ENCODE peak calls at places on chromosomes 7 and 10, in ten cellular contexts. One of them, this sample, is unnamed. For H3K4me1 and H3K9me3, the result is how much of the 10 kb centered on the place peaks cover.

GRCh38 chr10:59575269-59575668 is 134.4 kb downstream of the SLC16A9 start:
- DNase-seq in esophagus squamous epithelium: no peak
- DNase-seq in CD8-positive, alpha-beta T cell: no peak
- DNase-seq in Caco-2: no peak
- DNase-seq in A549: no peak
- DNase-seq in spleen: no peak
- DNase-seq in transverse colon: no peak
- DNase-seq in CD8-positive, alpha-beta memory T cell: no peak
- DNase-seq in mesenchymal stem cell: no peak
- DNase-seq in IMR-90: no peak
- DNase-seq in this sample: no peak

GRCh38 chr7:133434246-133434865 is 181.5 kb downstream of the EXOC4 start:
- DNase-seq in esophagus squamous epithelium: no peak
- DNase-seq in CD8-positive, alpha-beta T cell: no peak
- DNase-seq in Caco-2: peak
- DNase-seq in A549: peak
- DNase-seq in spleen: no peak
- DNase-seq in transverse colon: no peak
- DNase-seq in CD8-positive, alpha-beta memory T cell: no peak
- DNase-seq in mesenchymal stem cell: peak
- DNase-seq in IMR-90: peak
- DNase-seq in this sample: no peak

GRCh38 chr7:36775061-36775631 is 50.9 kb upstream of the AOAH start:
- DNase-seq in esophagus squamous epithelium: no peak
- DNase-seq in CD8-positive, alpha-beta T cell: no peak
- DNase-seq in Caco-2: no peak
- DNase-seq in A549: no peak
- DNase-seq in spleen: no peak
- DNase-seq in transverse colon: no peak
- DNase-seq in CD8-positive, alpha-beta memory T cell: no peak
- DNase-seq in mesenchymal stem cell: no peak
- DNase-seq in IMR-90: no peak
- DNase-seq in this sample: no peak

GRCh38 chr10:44466236-44466635 is 81.3 kb upstream of the CXCL12 start:
- DNase-seq in esophagus squamous epithelium: no peak
- DNase-seq in CD8-positive, alpha-beta T cell: no peak
- DNase-seq in Caco-2: no peak
- DNase-seq in A549: no peak
- DNase-seq in spleen: no peak
- DNase-seq in transverse colon: no peak
- DNase-seq in CD8-positive, alpha-beta memory T cell: no peak
- DNase-seq in mesenchymal stem cell: peak
- DNase-seq in IMR-90: peak
- DNase-seq in this sample: no peak

GRCh38 chr10:72800000-72800740 is 93.4 kb upstream of the OIT3 start:
- DNase-seq in esophagus squamous epithelium: no peak
- DNase-seq in CD8-positive, alpha-beta T cell: no peak
- DNase-seq in Caco-2: peak
- DNase-seq in A549: no peak
- DNase-seq in spleen: no peak
- DNase-seq in transverse colon: no peak
- DNase-seq in CD8-positive, alpha-beta memory T cell: no peak
- DNase-seq in mesenchymal stem cell: no peak
- DNase-seq in IMR-90: peak
- DNase-seq in this sample: no peak

GRCh38 chr7:70134029-70134445 is 535.8 kb downstream of the AUTS2 start:
- DNase-seq in esophagus squamous epithelium: no peak
- DNase-seq in CD8-positive, alpha-beta T cell: no peak
- DNase-seq in Caco-2: no peak
- DNase-seq in A549: no peak
- DNase-seq in spleen: no peak
- DNase-seq in transverse colon: no peak
- DNase-seq in CD8-positive, alpha-beta memory T cell: no peak
- DNase-seq in mesenchymal stem cell: no peak
- DNase-seq in IMR-90: no peak
- DNase-seq in this sample: no peak

GRCh38 chr7:133795061-133795460 is 332.1 kb upstream of the LRGUK start:
- DNase-seq in esophagus squamous epithelium: no peak
- DNase-seq in CD8-positive, alpha-beta T cell: no peak
- DNase-seq in Caco-2: no peak
- DNase-seq in A549: no peak
- DNase-seq in spleen: no peak
- DNase-seq in transverse colon: no peak
- DNase-seq in CD8-positive, alpha-beta memory T cell: no peak
- DNase-seq in mesenchymal stem cell: no peak
- DNase-seq in IMR-90: no peak
- DNase-seq in this sample: no peak

GRCh38 chr10:100897976-100898375 is 14.8 kb upstream of the SLF2 start:
- DNase-seq in esophagus squamous epithelium: no peak
- DNase-seq in CD8-positive, alpha-beta T cell: no peak
- DNase-seq in Caco-2: no peak
- DNase-seq in A549: no peak
- DNase-seq in spleen: no peak
- DNase-seq in transverse colon: no peak
- DNase-seq in CD8-positive, alpha-beta memory T cell: no peak
- DNase-seq in mesenchymal stem cell: no peak
- DNase-seq in IMR-90: no peak
- DNase-seq in this sample: no peak

GRCh38 chr7:2523941-2524807 is 4.6 kb downstream of the LFNG start:
- DNase-seq in esophagus squamous epithelium: no peak
- DNase-seq in CD8-positive, alpha-beta T cell: no peak
- DNase-seq in Caco-2: no peak
- DNase-seq in A549: peak
- DNase-seq in spleen: peak
- DNase-seq in transverse colon: peak
- DNase-seq in CD8-positive, alpha-beta memory T cell: no peak
- DNase-seq in mesenchymal stem cell: peak
- DNase-seq in IMR-90: peak
- DNase-seq in this sample: no peak

GRCh38 chr7:86978804-86979506 is 80.5 kb downstream of the ELAPOR2 start:
- DNase-seq in esophagus squamous epithelium: no peak
- DNase-seq in CD8-positive, alpha-beta T cell: no peak
- DNase-seq in Caco-2: no peak
- DNase-seq in A549: no peak
- DNase-seq in spleen: no peak
- DNase-seq in transverse colon: no peak
- DNase-seq in CD8-positive, alpha-beta memory T cell: peak
- DNase-seq in mesenchymal stem cell: no peak
- DNase-seq in IMR-90: no peak
- DNase-seq in this sample: no peak

GRCh38 chr7:33836797-33837355 is 68.5 kb upstream of the BMPER start:
- DNase-seq in esophagus squamous epithelium: no peak
- DNase-seq in CD8-positive, alpha-beta T cell: no peak
- DNase-seq in Caco-2: peak
- DNase-seq in A549: no peak
- DNase-seq in spleen: no peak
- DNase-seq in transverse colon: no peak
- DNase-seq in CD8-positive, alpha-beta memory T cell: no peak
- DNase-seq in mesenchymal stem cell: no peak
- DNase-seq in IMR-90: peak
- DNase-seq in this sample: peak

GRCh38 chr7:80596933-80597517 is 41.4 kb upstream of the CD36 start:
- DNase-seq in esophagus squamous epithelium: no peak
- DNase-seq in CD8-positive, alpha-beta T cell: no peak
- DNase-seq in Caco-2: no peak
- DNase-seq in A549: no peak
- DNase-seq in spleen: no peak
- DNase-seq in transverse colon: no peak
- DNase-seq in CD8-positive, alpha-beta memory T cell: no peak
- DNase-seq in mesenchymal stem cell: no peak
- DNase-seq in IMR-90: no peak
- DNase-seq in this sample: no peak
- H3K4me1 ChIP-seq in esophagus squamous epithelium: under half
- H3K4me1 ChIP-seq in CD8-positive, alpha-beta T cell: under half
- H3K4me1 ChIP-seq in Caco-2: under half
- H3K4me1 ChIP-seq in A549: under half
- H3K4me1 ChIP-seq in spleen: under half
- H3K4me1 ChIP-seq in transverse colon: under half
- H3K4me1 ChIP-seq in CD8-positive, alpha-beta memory T cell: under half
- H3K4me1 ChIP-seq in mesenchymal stem cell: under half
- H3K4me1 ChIP-seq in IMR-90: under half
- H3K4me1 ChIP-seq in this sample: under half

GRCh38 chr10:114172241-114172640 is 1.8 kb downstream of the CCDC186 start:
- DNase-seq in esophagus squamous epithelium: no peak
- DNase-seq in CD8-positive, alpha-beta T cell: no peak
- DNase-seq in Caco-2: no peak
- DNase-seq in A549: no peak
- DNase-seq in spleen: no peak
- DNase-seq in transverse colon: no peak
- DNase-seq in CD8-positive, alpha-beta memory T cell: no peak
- DNase-seq in mesenchymal stem cell: peak
- DNase-seq in IMR-90: peak
- DNase-seq in this sample: no peak
- H3K4me3 ChIP-seq in esophagus squamous epithelium: peak
- H3K4me3 ChIP-seq in CD8-positive, alpha-beta T cell: peak
- H3K4me3 ChIP-seq in Caco-2: peak
- H3K4me3 ChIP-seq in A549: no peak
- H3K4me3 ChIP-seq in spleen: peak
- H3K4me3 ChIP-seq in transverse colon: peak
- H3K4me3 ChIP-seq in CD8-positive, alpha-beta memory T cell: no peak
- H3K4me3 ChIP-seq in mesenchymal stem cell: peak
- H3K4me3 ChIP-seq in IMR-90: peak
- H3K4me3 ChIP-seq in this sample: no peak

GRCh38 chr7:154907651-154908620 is 95.0 kb downstream of the PAXIP1 start:
- DNase-seq in esophagus squamous epithelium: no peak
- DNase-seq in CD8-positive, alpha-beta T cell: no peak
- DNase-seq in Caco-2: no peak
- DNase-seq in A549: no peak
- DNase-seq in spleen: peak
- DNase-seq in transverse colon: no peak
- DNase-seq in CD8-positive, alpha-beta memory T cell: no peak
- DNase-seq in mesenchymal stem cell: no peak
- DNase-seq in IMR-90: no peak
- DNase-seq in this sample: no peak
- H3K9me3 ChIP-seq in esophagus squamous epithelium: under half
- H3K9me3 ChIP-seq in CD8-positive, alpha-beta T cell: under half
- H3K9me3 ChIP-seq in Caco-2: under half
- H3K9me3 ChIP-seq in A549: under half
- H3K9me3 ChIP-seq in spleen: under half
- H3K9me3 ChIP-seq in transverse colon: under half
- H3K9me3 ChIP-seq in CD8-positive, alpha-beta memory T cell: under half
- H3K9me3 ChIP-seq in mesenchymal stem cell: under half
- H3K9me3 ChIP-seq in IMR-90: under half
- H3K9me3 ChIP-seq in this sample: under half

DNA sequence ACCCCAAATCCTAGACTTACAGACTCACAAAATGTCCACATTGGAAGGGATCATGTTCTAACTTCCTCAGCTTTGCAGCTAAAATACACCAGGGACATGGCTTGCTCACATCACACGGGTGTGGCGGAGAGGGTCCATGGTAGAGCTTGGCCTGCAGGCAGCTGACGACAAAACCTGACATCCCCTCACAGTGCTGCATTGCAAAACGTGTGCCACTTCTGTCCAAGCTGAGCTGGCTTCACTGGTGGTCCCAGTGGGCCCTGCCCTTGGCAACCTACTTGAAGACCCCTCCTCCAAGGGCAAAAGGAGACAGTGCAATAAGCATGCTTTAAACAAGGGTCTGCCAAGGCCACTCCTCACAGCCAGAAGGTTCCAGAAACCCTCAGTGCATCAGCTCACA is 21.9 kb downstream of the ANXA11 start:
- DNase-seq in esophagus squamous epithelium: no peak
- DNase-seq in CD8-positive, alpha-beta T cell: no peak
- DNase-seq in Caco-2: no peak
- DNase-seq in A549: no peak
- DNase-seq in spleen: no peak
- DNase-seq in transverse colon: no peak
- DNase-seq in CD8-positive, alpha-beta memory T cell: no peak
- DNase-seq in mesenchymal stem cell: no peak
- DNase-seq in IMR-90: no peak
- DNase-seq in this sample: no peak
- H3K4me1 ChIP-seq in esophagus squamous epithelium: half or more
- H3K4me1 ChIP-seq in CD8-positive, alpha-beta T cell: half or more
- H3K4me1 ChIP-seq in Caco-2: under half
- H3K4me1 ChIP-seq in A549: under half
- H3K4me1 ChIP-seq in spleen: under half
- H3K4me1 ChIP-seq in transverse colon: under half
- H3K4me1 ChIP-seq in CD8-positive, alpha-beta memory T cell: half or more
- H3K4me1 ChIP-seq in mesenchymal stem cell: under half
- H3K4me1 ChIP-seq in IMR-90: under half
- H3K4me1 ChIP-seq in this sample: under half

GRCh38 chr10:51108404-51108803 is 34.1 kb downstream of the PRKG1 start:
- DNase-seq in esophagus squamous epithelium: no peak
- DNase-seq in CD8-positive, alpha-beta T cell: no peak
- DNase-seq in Caco-2: no peak
- DNase-seq in A549: no peak
- DNase-seq in spleen: no peak
- DNase-seq in transverse colon: no peak
- DNase-seq in CD8-positive, alpha-beta memory T cell: no peak
- DNase-seq in mesenchymal stem cell: no peak
- DNase-seq in IMR-90: no peak
- DNase-seq in this sample: no peak
- H3K4me3 ChIP-seq in esophagus squamous epithelium: no peak
- H3K4me3 ChIP-seq in CD8-positive, alpha-beta T cell: no peak
- H3K4me3 ChIP-seq in Caco-2: no peak
- H3K4me3 ChIP-seq in A549: no peak
- H3K4me3 ChIP-seq in spleen: no peak
- H3K4me3 ChIP-seq in transverse colon: no peak
- H3K4me3 ChIP-seq in CD8-positive, alpha-beta memory T cell: no peak
- H3K4me3 ChIP-seq in mesenchymal stem cell: no peak
- H3K4me3 ChIP-seq in IMR-90: no peak
- H3K4me3 ChIP-seq in this sample: no peak

DNA sequence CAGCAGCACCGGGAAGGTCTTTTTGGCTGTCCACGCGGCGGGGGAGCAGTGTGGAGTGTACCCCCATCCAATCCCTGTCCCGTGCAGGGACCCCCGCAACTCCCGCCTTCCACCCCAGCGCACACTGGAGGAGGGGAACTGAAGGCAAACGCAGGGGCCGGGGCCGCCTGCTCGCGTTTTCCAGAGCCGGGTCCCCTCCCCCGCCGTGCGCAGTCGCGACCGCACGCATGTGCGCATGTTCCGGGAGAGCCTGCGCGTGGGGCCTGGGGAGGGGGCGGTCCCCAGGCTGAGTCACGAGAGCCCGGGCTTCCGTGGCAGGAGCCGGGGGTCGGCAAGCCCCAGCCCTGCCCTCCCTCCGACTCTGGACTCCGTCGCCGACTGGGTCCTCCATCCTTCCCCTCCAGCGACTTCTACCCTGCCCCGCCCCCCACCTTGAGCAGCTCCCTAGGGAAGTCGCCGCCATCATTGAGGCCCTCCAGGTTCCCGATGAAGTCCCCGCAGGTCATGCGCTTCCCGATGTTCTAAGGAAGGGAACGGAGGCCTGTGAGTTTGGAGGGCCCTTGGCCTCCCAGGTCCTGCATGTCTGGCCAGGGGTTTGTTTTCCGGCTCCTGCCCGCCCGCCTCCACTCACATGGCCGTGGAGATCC is 8.0 kb downstream of the PSD start:
- DNase-seq in esophagus squamous epithelium: no peak
- DNase-seq in CD8-positive, alpha-beta T cell: peak
- DNase-seq in Caco-2: no peak
- DNase-seq in A549: no peak
- DNase-seq in spleen: no peak
- DNase-seq in transverse colon: no peak
- DNase-seq in CD8-positive, alpha-beta memory T cell: peak
- DNase-seq in mesenchymal stem cell: peak
- DNase-seq in IMR-90: no peak
- DNase-seq in this sample: no peak
- H3K9me3 ChIP-seq in esophagus squamous epithelium: under half
- H3K9me3 ChIP-seq in CD8-positive, alpha-beta T cell: under half
- H3K9me3 ChIP-seq in Caco-2: under half
- H3K9me3 ChIP-seq in A549: under half
- H3K9me3 ChIP-seq in spleen: under half
- H3K9me3 ChIP-seq in transverse colon: under half
- H3K9me3 ChIP-seq in CD8-positive, alpha-beta memory T cell: under half
- H3K9me3 ChIP-seq in mesenchymal stem cell: under half
- H3K9me3 ChIP-seq in IMR-90: under half
- H3K9me3 ChIP-seq in this sample: under half

This sample was measured in NT2/D1.